ENCODE peak calls at places on chromosomes 6 and 20, in six cellular contexts. J, F, L, A, X and T are unnamed samples.

GRCh38 chr6:88641178-88641903 is 322.1 kb downstream of the RNGTT start:
- DNase-seq in J (no peak), F (no peak), L (no peak), A (no peak), X (no peak), T (no peak)

GRCh38 chr6:156948807-156949206 is 171.6 kb downstream of the ARID1B start:
- DNase-seq in J (no peak), F (no peak), L (no peak), A (peak; percentile 85), X (peak; percentile 69), T (peak; percentile 20)

GRCh38 chr20:43187476-43188233 is 2.1 kb downstream of the PTPRT start:
- DNase-seq in J (peak; percentile 80), F (no peak), L (peak; percentile 67), A (peak; percentile 52), X (peak; percentile 68), T (peak; percentile 33)

GRCh38 chr20:44805991-44806729 is 4.2 kb downstream of the RIMS4 start:
- DNase-seq in J (no peak), F (no peak), L (no peak), A (peak; percentile 20), X (no peak), T (no peak)

GRCh38 chr6:102571236-102571908 is 1177.9 kb downstream of the GRIK2 start:
- DNase-seq in J (no peak), F (no peak), L (no peak), A (no peak), X (no peak), T (no peak)

GRCh38 chr6:35154262-35154661 is 13.1 kb upstream of the TCP11 start:
- DNase-seq in J (no peak), F (no peak), L (no peak), A (no peak), X (no peak), T (no peak)

GRCh38 chr6:130425532-130425931 is 59.7 kb downstream of the TMEM200A start:
- DNase-seq in J (no peak), F (no peak), L (no peak), A (peak; percentile 55), X (no peak), T (no peak)

GRCh38 chr6:112640895-112641294 is 293.8 kb downstream of the RFPL4B start:
- DNase-seq in J (no peak), F (no peak), L (no peak), A (peak; percentile 82), X (peak; percentile 61), T (no peak)